ENCODE peak calls at places on chromosomes 5 and 9, in six cellular contexts. One of them, this sample, is unnamed. For H3K27me3, the result is how much of the 10 kb centered on the place peaks cover.

GRCh38 chr5:177468329-177469058 is 4.9 kb downstream of the DBN1 start:
- DNase-seq in pancreas: no peak
- DNase-seq in right atrium auricular region: peak
- DNase-seq in tibial artery: no peak
- DNase-seq in Caco-2: peak
- DNase-seq in heart left ventricle: peak
- DNase-seq in this sample: no peak

GRCh38 chr9:116276651-116277121 is 123.1 kb downstream of the PAPPA start:
- DNase-seq in pancreas: no peak
- DNase-seq in right atrium auricular region: no peak
- DNase-seq in tibial artery: no peak
- DNase-seq in Caco-2: no peak
- DNase-seq in heart left ventricle: no peak
- DNase-seq in this sample: no peak

GRCh38 chr5:75054110-75054930 is 2.0 kb upstream of the GCNT4 start:
- DNase-seq in pancreas: peak
- DNase-seq in right atrium auricular region: peak
- DNase-seq in tibial artery: peak
- DNase-seq in Caco-2: peak
- DNase-seq in heart left ventricle: peak
- DNase-seq in this sample: no peak

GRCh38 chr9:32345243-32345642 is 39.2 kb upstream of the ACO1 start:
- DNase-seq in pancreas: no peak
- DNase-seq in right atrium auricular region: no peak
- DNase-seq in tibial artery: no peak
- DNase-seq in Caco-2: no peak
- DNase-seq in heart left ventricle: no peak
- DNase-seq in this sample: no peak

GRCh38 chr5:68130253-68130652 is 85.3 kb upstream of the PIK3R1 start:
- DNase-seq in pancreas: no peak
- DNase-seq in right atrium auricular region: no peak
- DNase-seq in tibial artery: no peak
- DNase-seq in Caco-2: no peak
- DNase-seq in heart left ventricle: no peak
- DNase-seq in this sample: no peak

GRCh38 chr9:1918642-1919041 is 96.5 kb upstream of the SMARCA2 start:
- DNase-seq in pancreas: no peak
- DNase-seq in right atrium auricular region: no peak
- DNase-seq in tibial artery: no peak
- DNase-seq in Caco-2: no peak
- DNase-seq in heart left ventricle: no peak
- DNase-seq in this sample: no peak

GRCh38 chr9:7058539-7058938 is 300.8 kb downstream of the KDM4C start:
- DNase-seq in pancreas: no peak
- DNase-seq in right atrium auricular region: no peak
- DNase-seq in tibial artery: no peak
- DNase-seq in Caco-2: no peak
- DNase-seq in heart left ventricle: no peak
- DNase-seq in this sample: no peak

GRCh38 chr9:109329274-109330258 is 8.7 kb upstream of the EPB41L4B start:
- DNase-seq in pancreas: peak
- DNase-seq in right atrium auricular region: peak
- DNase-seq in tibial artery: no peak
- DNase-seq in Caco-2: no peak
- DNase-seq in heart left ventricle: peak
- DNase-seq in this sample: no peak

GRCh38 chr5:94702729-94703128 is 84.3 kb downstream of the SLF1 start:
- DNase-seq in pancreas: no peak
- DNase-seq in right atrium auricular region: no peak
- DNase-seq in tibial artery: no peak
- DNase-seq in Caco-2: no peak
- DNase-seq in heart left ventricle: no peak
- DNase-seq in this sample: peak

GRCh38 chr5:73126381-73126780 is 6.0 kb downstream of the TMEM171 start:
- DNase-seq in pancreas: no peak
- DNase-seq in right atrium auricular region: no peak
- DNase-seq in tibial artery: no peak
- DNase-seq in Caco-2: no peak
- DNase-seq in heart left ventricle: no peak
- DNase-seq in this sample: no peak

GRCh38 chr9:97419315-97419867 is 7.5 kb downstream of the TDRD7 start:
- DNase-seq in pancreas: no peak
- DNase-seq in right atrium auricular region: no peak
- DNase-seq in tibial artery: no peak
- DNase-seq in Caco-2: no peak
- DNase-seq in heart left ventricle: no peak
- DNase-seq in this sample: no peak

GRCh38 chr5:40273936-40274335 is 405.8 kb upstream of the PTGER4 start:
- DNase-seq in pancreas: no peak
- DNase-seq in right atrium auricular region: no peak
- DNase-seq in tibial artery: no peak
- DNase-seq in Caco-2: no peak
- DNase-seq in heart left ventricle: no peak
- DNase-seq in this sample: no peak

GRCh38 chr9:18791074-18791473 is 241.9 kb downstream of the SAXO1 start:
- DNase-seq in pancreas: no peak
- DNase-seq in right atrium auricular region: no peak
- DNase-seq in tibial artery: no peak
- DNase-seq in Caco-2: peak
- DNase-seq in heart left ventricle: no peak
- DNase-seq in this sample: no peak

GRCh38 chr5:122102825-122103224 is 24.8 kb upstream of the LOX start:
- DNase-seq in pancreas: no peak
- DNase-seq in right atrium auricular region: no peak
- DNase-seq in tibial artery: no peak
- DNase-seq in Caco-2: no peak
- DNase-seq in heart left ventricle: no peak
- DNase-seq in this sample: no peak

GRCh38 chr5:66669862-66670195 is 73.6 kb downstream of the MAST4 start:
- DNase-seq in pancreas: no peak
- DNase-seq in right atrium auricular region: no peak
- DNase-seq in tibial artery: no peak
- DNase-seq in Caco-2: no peak
- DNase-seq in heart left ventricle: no peak
- DNase-seq in this sample: no peak

GRCh38 chr9:5455181-5455580 is 4.8 kb downstream of the CD274 start:
- DNase-seq in pancreas: no peak
- DNase-seq in right atrium auricular region: no peak
- DNase-seq in tibial artery: no peak
- DNase-seq in Caco-2: no peak
- DNase-seq in heart left ventricle: no peak
- DNase-seq in this sample: no peak

GRCh38 chr9:131723632-131724031 is 16.2 kb downstream of the RAPGEF1 start:
- DNase-seq in pancreas: no peak
- DNase-seq in right atrium auricular region: no peak
- DNase-seq in tibial artery: no peak
- DNase-seq in Caco-2: no peak
- DNase-seq in heart left ventricle: no peak
- DNase-seq in this sample: no peak

GRCh38 chr5:139383275-139383992 is at the start of gene SLC23A1:
- DNase-seq in pancreas: no peak
- DNase-seq in right atrium auricular region: no peak
- DNase-seq in tibial artery: no peak
- DNase-seq in Caco-2: peak
- DNase-seq in heart left ventricle: no peak
- DNase-seq in this sample: no peak

GRCh38 chr5:54889826-54890225 is 95.6 kb downstream of the ESM1 start:
- DNase-seq in pancreas: no peak
- DNase-seq in right atrium auricular region: no peak
- DNase-seq in tibial artery: no peak
- DNase-seq in Caco-2: no peak
- DNase-seq in heart left ventricle: no peak
- DNase-seq in this sample: no peak

GRCh38 chr9:136537411-136537810 is 8.4 kb downstream of the NOTCH1 start:
- DNase-seq in pancreas: no peak
- DNase-seq in right atrium auricular region: no peak
- DNase-seq in tibial artery: no peak
- DNase-seq in Caco-2: no peak
- DNase-seq in heart left ventricle: no peak
- DNase-seq in this sample: no peak

GRCh38 chr9:36798350-36799065 is 225.8 kb downstream of the MELK start:
- DNase-seq in pancreas: no peak
- DNase-seq in right atrium auricular region: no peak
- DNase-seq in tibial artery: no peak
- DNase-seq in Caco-2: peak
- DNase-seq in heart left ventricle: no peak
- DNase-seq in this sample: no peak
- TF ChIP-seq CTCF in pancreas: no peak
- TF ChIP-seq CTCF in right atrium auricular region: no peak
- TF ChIP-seq CTCF in tibial artery: no peak
- TF ChIP-seq CTCF in Caco-2: peak
- TF ChIP-seq CTCF in heart left ventricle: no peak
- TF ChIP-seq CTCF in this sample: peak

GRCh38 chr9:101242651-101243050 is 142.2 kb downstream of the BAAT start:
- DNase-seq in pancreas: no peak
- DNase-seq in right atrium auricular region: no peak
- DNase-seq in tibial artery: no peak
- DNase-seq in Caco-2: no peak
- DNase-seq in heart left ventricle: no peak
- DNase-seq in this sample: no peak

GRCh38 chr9:101247297-101247696 is 137.5 kb downstream of the BAAT start:
- DNase-seq in pancreas: no peak
- DNase-seq in right atrium auricular region: no peak
- DNase-seq in tibial artery: no peak
- DNase-seq in Caco-2: no peak
- DNase-seq in heart left ventricle: no peak
- DNase-seq in this sample: no peak

DNA sequence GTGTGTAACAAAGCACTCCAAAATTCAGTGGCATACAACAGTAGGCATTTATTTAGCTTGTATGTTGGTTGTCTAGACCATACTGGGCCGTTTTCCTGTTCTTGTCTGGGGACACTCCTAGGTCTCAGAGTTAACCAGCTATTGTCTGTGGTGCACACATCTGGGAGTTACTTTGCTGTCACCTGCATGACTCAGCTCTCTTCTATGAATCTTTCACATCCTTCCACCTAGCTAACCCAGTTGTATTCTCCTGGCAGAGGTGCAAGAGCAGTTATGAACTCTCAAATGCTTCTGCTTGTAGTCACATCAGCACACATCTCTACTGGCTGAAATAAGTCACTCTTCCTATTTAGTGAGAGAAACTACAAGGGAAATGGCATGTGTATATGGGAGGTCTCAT is 138.1 kb downstream of the BAAT start:
- DNase-seq in pancreas: no peak
- DNase-seq in right atrium auricular region: no peak
- DNase-seq in tibial artery: no peak
- DNase-seq in Caco-2: no peak
- DNase-seq in heart left ventricle: no peak
- DNase-seq in this sample: no peak
- H3K4me3 ChIP-seq in pancreas: no peak
- H3K4me3 ChIP-seq in right atrium auricular region: no peak
- H3K4me3 ChIP-seq in tibial artery: no peak
- H3K4me3 ChIP-seq in Caco-2: no peak
- H3K4me3 ChIP-seq in heart left ventricle: no peak
- H3K4me3 ChIP-seq in this sample: no peak

GRCh38 chr5:35047785-35048404 is at the start of gene AGXT2:
- DNase-seq in pancreas: no peak
- DNase-seq in right atrium auricular region: no peak
- DNase-seq in tibial artery: no peak
- DNase-seq in Caco-2: no peak
- DNase-seq in heart left ventricle: no peak
- DNase-seq in this sample: no peak

GRCh38 chr5:35046754-35047153 is 995 bp downstream of the AGXT2 start:
- DNase-seq in pancreas: no peak
- DNase-seq in right atrium auricular region: no peak
- DNase-seq in tibial artery: no peak
- DNase-seq in Caco-2: no peak
- DNase-seq in heart left ventricle: no peak
- DNase-seq in this sample: no peak

GRCh38 chr5:35048910-35049309 is 1.2 kb upstream of the AGXT2 start:
- DNase-seq in pancreas: no peak
- DNase-seq in right atrium auricular region: no peak
- DNase-seq in tibial artery: no peak
- DNase-seq in Caco-2: no peak
- DNase-seq in heart left ventricle: no peak
- DNase-seq in this sample: no peak

DNA sequence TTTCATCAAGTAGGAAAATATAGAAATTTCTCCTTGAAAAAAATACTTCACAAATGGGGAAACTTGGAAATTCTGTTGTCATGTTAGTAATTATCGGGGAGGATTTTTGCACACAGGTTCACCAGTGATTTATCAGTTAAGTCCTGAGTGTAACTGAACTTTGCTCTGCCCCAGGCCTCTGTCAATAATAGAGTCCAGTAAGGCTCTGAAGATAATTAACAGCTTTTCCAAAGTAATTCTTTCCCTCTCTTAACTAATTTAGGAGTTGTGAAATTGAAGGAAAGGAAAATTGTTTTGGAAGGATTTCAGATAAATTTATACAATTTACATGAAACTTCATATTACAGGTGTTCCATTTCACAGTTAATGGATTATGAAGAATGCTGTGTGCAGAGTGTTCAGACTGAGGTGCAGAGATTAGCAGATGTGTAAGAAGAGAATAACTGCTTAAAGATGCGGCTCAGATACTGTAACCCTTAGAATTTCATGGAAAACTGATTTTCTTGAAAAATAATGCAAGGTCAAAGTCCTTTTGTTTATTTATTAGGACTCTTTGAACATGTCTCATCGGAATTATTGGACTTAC is 2.9 kb upstream of the AGXT2 start:
- DNase-seq in pancreas: no peak
- DNase-seq in right atrium auricular region: no peak
- DNase-seq in tibial artery: no peak
- DNase-seq in Caco-2: no peak
- DNase-seq in heart left ventricle: no peak
- DNase-seq in this sample: no peak
- H3K27me3 ChIP-seq in pancreas: under half
- H3K27me3 ChIP-seq in right atrium auricular region: under half
- H3K27me3 ChIP-seq in tibial artery: under half
- H3K27me3 ChIP-seq in Caco-2: under half
- H3K27me3 ChIP-seq in heart left ventricle: under half
- H3K27me3 ChIP-seq in this sample: under half

DNA sequence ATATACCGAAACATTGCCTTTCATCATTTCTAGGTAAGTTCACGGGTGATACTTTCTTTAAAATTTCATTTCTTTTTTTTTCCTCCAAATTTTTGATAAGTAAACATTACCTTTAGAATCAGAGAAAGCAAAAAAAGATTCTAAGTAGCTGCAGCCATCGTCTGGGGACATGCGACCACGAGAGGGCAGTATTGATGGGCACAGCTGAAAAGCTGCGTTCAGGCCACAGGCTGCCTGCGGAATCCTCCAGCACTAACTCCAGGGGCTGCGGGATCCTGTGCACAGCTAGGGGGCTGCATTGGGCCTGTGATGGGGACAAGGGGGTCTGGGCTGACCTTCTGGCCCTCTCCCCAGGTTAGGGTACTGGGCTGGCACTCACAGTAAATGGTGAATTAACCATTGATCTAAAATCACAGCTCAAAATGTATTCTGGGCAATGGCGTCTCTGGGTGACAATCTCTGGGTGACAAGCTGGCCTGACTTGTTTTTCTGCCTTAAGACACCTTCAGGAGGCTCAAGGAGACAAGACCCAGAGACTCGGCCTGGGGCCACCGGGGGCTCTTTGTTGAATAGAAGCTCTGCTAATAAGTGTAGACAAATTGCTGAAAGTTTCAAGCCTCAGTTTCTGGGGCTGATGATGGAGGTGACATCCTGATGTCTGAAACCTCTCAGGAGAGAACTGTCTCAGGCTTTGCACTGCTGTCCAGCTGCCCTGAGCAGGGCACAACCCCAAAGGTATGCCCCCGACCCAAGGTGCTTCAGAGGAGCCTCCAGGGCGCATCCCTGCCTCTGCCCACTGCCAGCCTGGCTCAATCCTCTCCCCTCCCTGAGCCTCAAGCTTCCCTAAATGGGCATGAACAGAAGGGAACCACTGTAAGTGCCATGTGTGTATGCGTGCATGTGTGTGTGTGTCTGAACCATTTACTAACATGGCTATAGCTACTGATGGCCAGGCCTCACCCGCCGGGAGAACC is 44.3 kb upstream of the SARDH start:
- DNase-seq in pancreas: peak
- DNase-seq in right atrium auricular region: peak
- DNase-seq in tibial artery: no peak
- DNase-seq in Caco-2: peak
- DNase-seq in heart left ventricle: peak
- DNase-seq in this sample: no peak
- TF ChIP-seq CTCF in pancreas: peak
- TF ChIP-seq CTCF in right atrium auricular region: peak
- TF ChIP-seq CTCF in tibial artery: peak
- TF ChIP-seq CTCF in Caco-2: peak
- TF ChIP-seq CTCF in heart left ventricle: peak
- TF ChIP-seq CTCF in this sample: peak